ENCODE peak calls at places on chromosomes 12 and 14, in five cellular contexts. S is stomach, Z is suprapubic skin, E is heart left ventricle, I is gastrocnemius medialis. P is an unnamed sample.

GRCh38 chr14:100844846-100845245 is 18.9 kb downstream of the MEG3 start:
- DNase-seq in S (no peak), Z (no peak), E (no peak), I (no peak), P (no peak)

GRCh38 chr14:76811561-76811960 is 1.1 kb downstream of the ANGEL1 start:
- DNase-seq in S (no peak), Z (no peak), E (no peak), I (no peak), P (no peak)

GRCh38 chr12:49582840-49583239 is 14.9 kb upstream of the MCRS1 start:
- DNase-seq in S (no peak), Z (no peak), E (peak; percentile 75), I (no peak), P (no peak)

GRCh38 chr14:20468773-20469241 is 399 bp upstream of the PNP start:
- DNase-seq in S (no peak), Z (no peak), E (no peak), I (no peak), P (peak; percentile 28)

GRCh38 chr12:3200032-3200617 is 122.9 kb downstream of the TSPAN9 start:
- DNase-seq in S (peak; percentile 53), Z (no peak), E (peak; percentile 72), I (no peak), P (peak; percentile 57)

GRCh38 chr14:70013269-70013873 is 134.2 kb downstream of the SMOC1 start:
- DNase-seq in S (peak; percentile 58), Z (no peak), E (no peak), I (no peak), P (peak; percentile 74)

GRCh38 chr12:109821968-109822367 is 11.2 kb downstream of the TRPV4 start:
- DNase-seq in S (no peak), Z (no peak), E (no peak), I (no peak), P (no peak)

GRCh38 chr12:89547116-89547515 is 21.3 kb upstream of the POC1B start:
- DNase-seq in S (no peak), Z (no peak), E (no peak), I (no peak), P (no peak)

GRCh38 chr12:127054531-127054930 is 1212.4 kb upstream of the TMEM132C start:
- DNase-seq in S (no peak), Z (no peak), E (no peak), I (no peak), P (no peak)

DNA sequence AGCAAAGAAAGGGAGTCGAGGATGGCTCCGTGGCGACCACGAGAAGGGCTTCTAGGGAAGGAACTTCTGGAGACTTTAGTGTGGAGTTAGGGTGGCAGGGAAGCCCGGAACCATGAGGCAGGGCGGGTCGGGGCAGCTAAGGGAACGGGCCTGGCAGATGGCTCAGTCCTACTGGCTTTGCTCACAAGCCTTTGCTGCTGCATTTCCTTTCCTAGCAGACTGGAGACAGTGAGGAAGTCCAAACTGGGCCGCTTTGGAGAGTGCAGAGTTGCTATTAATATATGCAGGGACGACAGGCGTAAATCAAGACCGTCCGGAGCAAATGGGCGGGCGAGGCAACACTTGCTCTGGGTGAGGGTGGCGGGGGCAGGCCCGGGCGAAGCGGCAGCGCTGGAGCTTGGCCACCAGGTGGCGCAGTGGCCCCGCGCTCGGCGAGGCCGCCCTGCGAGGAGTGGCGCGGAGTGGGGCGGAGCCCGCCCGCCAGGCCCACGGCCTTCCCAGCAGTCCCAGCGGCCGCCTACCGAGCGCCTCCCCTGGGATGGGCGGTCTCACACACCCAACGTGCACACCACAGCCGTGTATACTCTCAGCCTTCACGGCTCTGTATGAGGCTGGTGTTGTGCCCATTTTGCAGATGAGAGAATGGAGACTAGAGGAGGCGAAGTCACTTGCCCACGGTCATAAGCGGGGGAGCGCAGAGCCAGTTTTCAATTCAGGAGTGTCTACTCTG is 24.4 kb upstream of the LRTM2 start:
- DNase-seq in S (peak; percentile 95), Z (peak; percentile 95), E (peak; percentile 96), I (peak; percentile 79), P (peak; percentile 92)
- TF ChIP-seq POLR2A in S (no peak), Z (no peak), E (peak; percentile 70), I (peak; percentile 36), P (peak; percentile 72)

DNA sequence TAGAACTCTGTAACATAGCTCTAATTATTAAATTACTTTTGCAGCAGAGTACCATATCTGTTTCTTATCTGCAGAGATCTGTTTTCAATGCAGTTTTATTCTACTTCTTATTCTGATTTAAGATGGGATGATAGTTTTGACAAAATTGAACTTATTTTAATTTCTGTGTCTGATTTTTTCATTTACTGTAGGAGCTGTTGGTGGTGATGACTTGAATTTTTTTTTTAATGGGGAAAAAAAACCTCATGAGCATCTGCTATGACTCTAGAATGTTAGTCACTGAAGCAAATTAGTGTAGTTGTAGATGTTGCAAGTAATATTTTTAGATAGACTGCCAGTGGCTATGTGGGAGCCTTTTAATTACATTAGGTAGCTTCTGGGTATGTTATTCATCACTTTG is 23.4 kb downstream of the DNM1L start:
- DNase-seq in S (no peak), Z (no peak), E (no peak), I (no peak), P (no peak)
- H3K4me3 ChIP-seq in S (no peak overlapping the region), Z (no peak overlapping the region), E (no peak overlapping the region), I (no peak overlapping the region), P (no peak overlapping the region)

GRCh38 chr14:102902086-102902485 is 20.4 kb upstream of the AMN start:
- DNase-seq in S (no peak), Z (no peak), E (no peak), I (no peak), P (no peak)

GRCh38 chr14:102902523-102903247 is 19.8 kb upstream of the AMN start:
- DNase-seq in S (no peak), Z (no peak), E (no peak), I (no peak), P (no peak)

GRCh38 chr14:102900631-102901571 is 21.6 kb upstream of the AMN start:
- DNase-seq in S (no peak), Z (no peak), E (no peak), I (no peak), P (no peak)

GRCh38 chr14:102903248-102903888 is 19.1 kb upstream of the AMN start:
- DNase-seq in S (no peak), Z (no peak), E (no peak), I (no peak), P (no peak)

GRCh38 chr14:102901633-102902032 is 20.8 kb upstream of the AMN start:
- DNase-seq in S (no peak), Z (no peak), E (no peak), I (no peak), P (no peak)
- TF ChIP-seq POLR2A in S (no peak), Z (no peak), E (no peak), I (no peak), P (no peak)

DNA sequence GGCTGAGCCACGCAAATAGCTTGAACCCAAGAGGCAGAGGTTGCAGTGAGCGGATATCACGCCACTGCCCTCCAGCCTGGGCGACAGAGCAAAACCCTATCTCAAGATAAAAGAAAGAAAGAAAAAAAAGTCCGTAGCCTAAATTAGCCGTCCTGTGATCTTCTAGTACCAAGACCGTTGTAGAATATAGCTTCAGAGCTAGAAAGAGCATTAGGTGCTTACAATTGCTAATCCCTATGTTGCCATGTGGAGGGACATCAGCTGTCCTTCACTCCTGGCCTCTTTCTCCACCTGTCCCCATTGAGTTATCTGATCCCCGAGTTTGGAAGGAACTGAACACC is 1.2 kb downstream of the CDKN3 start:
- DNase-seq in S (no peak), Z (no peak), E (no peak), I (no peak), P (no peak)
- H3K4me3 ChIP-seq in S (peak overlapping the region; percentile 75), Z (peak overlapping the region; percentile 73), E (no peak overlapping the region), I (no peak overlapping the region), P (no peak overlapping the region)

GRCh38 chr12:76028649-76029277 is 2.8 kb downstream of the PHLDA1 start:
- DNase-seq in S (no peak), Z (no peak), E (no peak), I (no peak), P (no peak)

GRCh38 chr12:76025601-76026575 is 5.7 kb downstream of the PHLDA1 start:
- DNase-seq in S (no peak), Z (no peak), E (no peak), I (no peak), P (no peak)

GRCh38 chr12:76024102-76024781 is 7.3 kb downstream of the PHLDA1 start:
- DNase-seq in S (no peak), Z (no peak), E (no peak), I (no peak), P (no peak)

GRCh38 chr12:76024942-76025600 is 6.5 kb downstream of the PHLDA1 start:
- DNase-seq in S (no peak), Z (no peak), E (no peak), I (no peak), P (no peak)

GRCh38 chr12:76026643-76027063 is 4.9 kb downstream of the PHLDA1 start:
- DNase-seq in S (no peak), Z (no peak), E (no peak), I (no peak), P (no peak)
- TF ChIP-seq POLR2A in S (no peak), Z (no peak), E (no peak), I (no peak), P (peak; percentile 23)